ENCODE peak calls at places on chromosomes 6 and 20, in eight cellular contexts. One of them, this sample, is unnamed.

GRCh38 chr6:13702809-13703302 is 8.8 kb downstream of the RANBP9 start:
- DNase-seq in choroid plexus epithelial cell: no peak
- DNase-seq in AG04450: no peak
- DNase-seq in GM23338: no peak
- DNase-seq in CD8-positive, alpha-beta T cell: no peak
- DNase-seq in lower lobe of right lung: no peak
- DNase-seq in fibroblast of lung: no peak
- DNase-seq in CD4-positive, CD25-positive, alpha-beta regulatory T cell: no peak
- DNase-seq in this sample: no peak

GRCh38 chr20:57199656-57200405 is 66.6 kb downstream of the BMP7 start:
- DNase-seq in choroid plexus epithelial cell: no peak
- DNase-seq in AG04450: no peak
- DNase-seq in GM23338: no peak
- DNase-seq in CD8-positive, alpha-beta T cell: no peak
- DNase-seq in lower lobe of right lung: no peak
- DNase-seq in fibroblast of lung: no peak
- DNase-seq in CD4-positive, CD25-positive, alpha-beta regulatory T cell: no peak
- DNase-seq in this sample: no peak

GRCh38 chr6:28446818-28447511 is 3.7 kb upstream of the ZSCAN23 start:
- DNase-seq in choroid plexus epithelial cell: peak
- DNase-seq in AG04450: no peak
- DNase-seq in GM23338: peak
- DNase-seq in CD8-positive, alpha-beta T cell: no peak
- DNase-seq in lower lobe of right lung: no peak
- DNase-seq in fibroblast of lung: peak
- DNase-seq in CD4-positive, CD25-positive, alpha-beta regulatory T cell: no peak
- DNase-seq in this sample: no peak

GRCh38 chr6:132733288-132733687 is 19.4 kb upstream of the VNN1 start:
- DNase-seq in choroid plexus epithelial cell: no peak
- DNase-seq in AG04450: no peak
- DNase-seq in GM23338: no peak
- DNase-seq in CD8-positive, alpha-beta T cell: no peak
- DNase-seq in lower lobe of right lung: no peak
- DNase-seq in fibroblast of lung: no peak
- DNase-seq in CD4-positive, CD25-positive, alpha-beta regulatory T cell: no peak
- DNase-seq in this sample: no peak

GRCh38 chr20:341682-342081 is 5.2 kb upstream of the NRSN2 start:
- DNase-seq in choroid plexus epithelial cell: peak
- DNase-seq in AG04450: no peak
- DNase-seq in GM23338: no peak
- DNase-seq in CD8-positive, alpha-beta T cell: no peak
- DNase-seq in lower lobe of right lung: no peak
- DNase-seq in fibroblast of lung: peak
- DNase-seq in CD4-positive, CD25-positive, alpha-beta regulatory T cell: no peak
- DNase-seq in this sample: no peak

GRCh38 chr20:39877792-39878191 is 811.2 kb downstream of the MAFB start:
- DNase-seq in choroid plexus epithelial cell: no peak
- DNase-seq in AG04450: no peak
- DNase-seq in GM23338: no peak
- DNase-seq in CD8-positive, alpha-beta T cell: no peak
- DNase-seq in lower lobe of right lung: no peak
- DNase-seq in fibroblast of lung: no peak
- DNase-seq in CD4-positive, CD25-positive, alpha-beta regulatory T cell: no peak
- DNase-seq in this sample: no peak

GRCh38 chr20:52959125-52959524 is 13.0 kb upstream of the TSHZ2 start:
- DNase-seq in choroid plexus epithelial cell: no peak
- DNase-seq in AG04450: no peak
- DNase-seq in GM23338: peak
- DNase-seq in CD8-positive, alpha-beta T cell: no peak
- DNase-seq in lower lobe of right lung: no peak
- DNase-seq in fibroblast of lung: peak
- DNase-seq in CD4-positive, CD25-positive, alpha-beta regulatory T cell: no peak
- DNase-seq in this sample: no peak

GRCh38 chr6:44001318-44001868 is 125.9 kb downstream of the MRPL14 start:
- DNase-seq in choroid plexus epithelial cell: peak
- DNase-seq in AG04450: no peak
- DNase-seq in GM23338: peak
- DNase-seq in CD8-positive, alpha-beta T cell: no peak
- DNase-seq in lower lobe of right lung: peak
- DNase-seq in fibroblast of lung: no peak
- DNase-seq in CD4-positive, CD25-positive, alpha-beta regulatory T cell: no peak
- DNase-seq in this sample: peak

GRCh38 chr20:1734269-1734858 is 76.8 kb upstream of the SIRPG start:
- DNase-seq in choroid plexus epithelial cell: peak
- DNase-seq in AG04450: no peak
- DNase-seq in GM23338: no peak
- DNase-seq in CD8-positive, alpha-beta T cell: peak
- DNase-seq in lower lobe of right lung: no peak
- DNase-seq in fibroblast of lung: peak
- DNase-seq in CD4-positive, CD25-positive, alpha-beta regulatory T cell: peak
- DNase-seq in this sample: peak

GRCh38 chr6:37668251-37668650 is 29.4 kb downstream of the MDGA1 start:
- DNase-seq in choroid plexus epithelial cell: no peak
- DNase-seq in AG04450: no peak
- DNase-seq in GM23338: no peak
- DNase-seq in CD8-positive, alpha-beta T cell: no peak
- DNase-seq in lower lobe of right lung: no peak
- DNase-seq in fibroblast of lung: no peak
- DNase-seq in CD4-positive, CD25-positive, alpha-beta regulatory T cell: no peak
- DNase-seq in this sample: no peak

GRCh38 chr6:5672581-5673011 is 334.1 kb downstream of the NRN1 start:
- DNase-seq in choroid plexus epithelial cell: peak
- DNase-seq in AG04450: peak
- DNase-seq in GM23338: peak
- DNase-seq in CD8-positive, alpha-beta T cell: no peak
- DNase-seq in lower lobe of right lung: no peak
- DNase-seq in fibroblast of lung: peak
- DNase-seq in CD4-positive, CD25-positive, alpha-beta regulatory T cell: no peak
- DNase-seq in this sample: no peak

GRCh38 chr6:133891814-133892443 is 3.0 kb downstream of the TCF21 start:
- DNase-seq in choroid plexus epithelial cell: no peak
- DNase-seq in AG04450: no peak
- DNase-seq in GM23338: no peak
- DNase-seq in CD8-positive, alpha-beta T cell: no peak
- DNase-seq in lower lobe of right lung: no peak
- DNase-seq in fibroblast of lung: no peak
- DNase-seq in CD4-positive, CD25-positive, alpha-beta regulatory T cell: no peak
- DNase-seq in this sample: no peak
- H3K4me3 ChIP-seq in choroid plexus epithelial cell: peak
- H3K4me3 ChIP-seq in AG04450: peak
- H3K4me3 ChIP-seq in GM23338: peak
- H3K4me3 ChIP-seq in CD8-positive, alpha-beta T cell: no peak
- H3K4me3 ChIP-seq in lower lobe of right lung: peak
- H3K4me3 ChIP-seq in fibroblast of lung: peak
- H3K4me3 ChIP-seq in CD4-positive, CD25-positive, alpha-beta regulatory T cell: no peak
- H3K4me3 ChIP-seq in this sample: no peak

GRCh38 chr6:35167505-35167904 is 26.4 kb upstream of the TCP11 start:
- DNase-seq in choroid plexus epithelial cell: no peak
- DNase-seq in AG04450: no peak
- DNase-seq in GM23338: no peak
- DNase-seq in CD8-positive, alpha-beta T cell: no peak
- DNase-seq in lower lobe of right lung: no peak
- DNase-seq in fibroblast of lung: no peak
- DNase-seq in CD4-positive, CD25-positive, alpha-beta regulatory T cell: no peak
- DNase-seq in this sample: no peak

GRCh38 chr6:35164277-35164676 is 23.1 kb upstream of the TCP11 start:
- DNase-seq in choroid plexus epithelial cell: no peak
- DNase-seq in AG04450: no peak
- DNase-seq in GM23338: no peak
- DNase-seq in CD8-positive, alpha-beta T cell: no peak
- DNase-seq in lower lobe of right lung: no peak
- DNase-seq in fibroblast of lung: no peak
- DNase-seq in CD4-positive, CD25-positive, alpha-beta regulatory T cell: no peak
- DNase-seq in this sample: no peak

GRCh38 chr6:35164868-35165267 is 23.7 kb upstream of the TCP11 start:
- DNase-seq in choroid plexus epithelial cell: no peak
- DNase-seq in AG04450: no peak
- DNase-seq in GM23338: no peak
- DNase-seq in CD8-positive, alpha-beta T cell: no peak
- DNase-seq in lower lobe of right lung: no peak
- DNase-seq in fibroblast of lung: no peak
- DNase-seq in CD4-positive, CD25-positive, alpha-beta regulatory T cell: no peak
- DNase-seq in this sample: no peak

GRCh38 chr6:35165630-35166071 is 24.5 kb upstream of the TCP11 start:
- DNase-seq in choroid plexus epithelial cell: peak
- DNase-seq in AG04450: no peak
- DNase-seq in GM23338: no peak
- DNase-seq in CD8-positive, alpha-beta T cell: no peak
- DNase-seq in lower lobe of right lung: no peak
- DNase-seq in fibroblast of lung: no peak
- DNase-seq in CD4-positive, CD25-positive, alpha-beta regulatory T cell: no peak
- DNase-seq in this sample: no peak

DNA sequence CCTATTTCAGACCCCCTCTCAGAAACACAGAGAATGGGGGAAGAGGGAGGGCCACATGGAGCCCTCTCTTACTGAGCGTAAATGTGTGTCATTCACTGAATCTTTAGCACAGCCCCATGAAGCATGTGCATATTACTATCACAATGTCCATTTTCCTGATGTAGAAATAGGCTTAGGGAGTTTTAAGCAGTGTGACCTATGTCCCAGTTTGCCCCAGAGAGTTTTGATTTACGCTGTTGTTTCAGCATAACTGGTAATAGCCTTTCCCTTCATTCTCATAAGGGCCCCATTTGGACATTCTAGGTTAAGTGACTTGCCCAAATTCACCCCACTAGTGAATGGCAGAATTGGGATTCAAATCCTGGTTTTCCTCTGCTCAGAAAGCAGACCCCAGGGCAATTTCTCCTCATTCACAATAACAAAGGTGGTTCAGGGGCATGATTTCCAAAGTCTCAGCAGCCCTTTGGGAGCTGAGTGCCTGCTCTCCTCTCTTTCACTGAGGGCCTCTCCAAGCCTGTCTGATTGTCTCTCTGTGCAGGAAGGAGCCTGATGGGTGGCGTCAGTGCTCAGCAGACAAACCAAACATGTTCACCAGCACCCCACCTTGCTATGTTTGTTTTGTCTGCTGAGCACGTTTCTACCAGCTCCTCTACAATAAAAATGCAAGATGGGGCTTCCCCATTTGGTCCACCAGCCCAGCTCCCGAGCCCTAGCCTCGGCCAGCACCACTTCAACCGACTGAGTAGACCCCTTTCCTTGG is 25.2 kb upstream of the TCP11 start:
- DNase-seq in choroid plexus epithelial cell: no peak
- DNase-seq in AG04450: no peak
- DNase-seq in GM23338: no peak
- DNase-seq in CD8-positive, alpha-beta T cell: no peak
- DNase-seq in lower lobe of right lung: no peak
- DNase-seq in fibroblast of lung: no peak
- DNase-seq in CD4-positive, CD25-positive, alpha-beta regulatory T cell: no peak
- DNase-seq in this sample: no peak
- H3K4me3 ChIP-seq in choroid plexus epithelial cell: no peak
- H3K4me3 ChIP-seq in AG04450: no peak
- H3K4me3 ChIP-seq in GM23338: no peak
- H3K4me3 ChIP-seq in CD8-positive, alpha-beta T cell: no peak
- H3K4me3 ChIP-seq in lower lobe of right lung: no peak
- H3K4me3 ChIP-seq in fibroblast of lung: no peak
- H3K4me3 ChIP-seq in CD4-positive, CD25-positive, alpha-beta regulatory T cell: no peak
- H3K4me3 ChIP-seq in this sample: no peak

DNA sequence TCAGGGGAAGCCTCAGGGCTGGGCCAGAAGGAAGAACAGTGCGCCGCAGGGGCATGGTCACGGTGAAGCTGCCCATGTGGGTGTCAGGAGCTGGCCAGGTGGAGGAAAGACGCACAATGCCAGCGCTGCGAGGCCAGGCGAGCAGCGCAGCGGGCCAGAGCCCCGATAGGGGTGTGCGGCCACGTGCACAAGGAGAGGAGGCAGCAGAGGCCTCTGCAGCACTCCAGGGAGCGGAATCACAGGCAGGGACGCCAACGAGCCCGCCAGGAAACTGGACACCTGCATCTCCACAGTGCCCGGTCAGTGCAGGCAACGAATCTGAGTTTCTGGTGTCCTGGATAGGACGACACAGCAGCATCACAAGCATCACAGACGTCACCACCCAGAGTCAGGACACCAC is 35.7 kb downstream of the TAF4 start:
- DNase-seq in choroid plexus epithelial cell: no peak
- DNase-seq in AG04450: no peak
- DNase-seq in GM23338: no peak
- DNase-seq in CD8-positive, alpha-beta T cell: no peak
- DNase-seq in lower lobe of right lung: no peak
- DNase-seq in fibroblast of lung: no peak
- DNase-seq in CD4-positive, CD25-positive, alpha-beta regulatory T cell: no peak
- DNase-seq in this sample: no peak
- H3K4me3 ChIP-seq in choroid plexus epithelial cell: no peak
- H3K4me3 ChIP-seq in AG04450: no peak
- H3K4me3 ChIP-seq in GM23338: no peak
- H3K4me3 ChIP-seq in CD8-positive, alpha-beta T cell: no peak
- H3K4me3 ChIP-seq in lower lobe of right lung: no peak
- H3K4me3 ChIP-seq in fibroblast of lung: no peak
- H3K4me3 ChIP-seq in CD4-positive, CD25-positive, alpha-beta regulatory T cell: no peak
- H3K4me3 ChIP-seq in this sample: no peak

GRCh38 chr6:32637219-32637880 is at the start of gene HLA-DQA1:
- DNase-seq in choroid plexus epithelial cell: peak
- DNase-seq in AG04450: no peak
- DNase-seq in GM23338: no peak
- DNase-seq in CD8-positive, alpha-beta T cell: peak
- DNase-seq in lower lobe of right lung: no peak
- DNase-seq in fibroblast of lung: no peak
- DNase-seq in CD4-positive, CD25-positive, alpha-beta regulatory T cell: peak
- DNase-seq in this sample: peak

GRCh38 chr6:32639440-32640394 is 2.5 kb downstream of the HLA-DQA1 start:
- DNase-seq in choroid plexus epithelial cell: no peak
- DNase-seq in AG04450: no peak
- DNase-seq in GM23338: no peak
- DNase-seq in CD8-positive, alpha-beta T cell: no peak
- DNase-seq in lower lobe of right lung: no peak
- DNase-seq in fibroblast of lung: no peak
- DNase-seq in CD4-positive, CD25-positive, alpha-beta regulatory T cell: no peak
- DNase-seq in this sample: no peak

GRCh38 chr6:32637883-32638282 is 677 bp downstream of the HLA-DQA1 start:
- DNase-seq in choroid plexus epithelial cell: no peak
- DNase-seq in AG04450: no peak
- DNase-seq in GM23338: no peak
- DNase-seq in CD8-positive, alpha-beta T cell: no peak
- DNase-seq in lower lobe of right lung: no peak
- DNase-seq in fibroblast of lung: no peak
- DNase-seq in CD4-positive, CD25-positive, alpha-beta regulatory T cell: no peak
- DNase-seq in this sample: no peak

GRCh38 chr6:32638521-32639219 is 1.5 kb downstream of the HLA-DQA1 start:
- DNase-seq in choroid plexus epithelial cell: no peak
- DNase-seq in AG04450: no peak
- DNase-seq in GM23338: no peak
- DNase-seq in CD8-positive, alpha-beta T cell: no peak
- DNase-seq in lower lobe of right lung: no peak
- DNase-seq in fibroblast of lung: no peak
- DNase-seq in CD4-positive, CD25-positive, alpha-beta regulatory T cell: no peak
- DNase-seq in this sample: no peak

DNA sequence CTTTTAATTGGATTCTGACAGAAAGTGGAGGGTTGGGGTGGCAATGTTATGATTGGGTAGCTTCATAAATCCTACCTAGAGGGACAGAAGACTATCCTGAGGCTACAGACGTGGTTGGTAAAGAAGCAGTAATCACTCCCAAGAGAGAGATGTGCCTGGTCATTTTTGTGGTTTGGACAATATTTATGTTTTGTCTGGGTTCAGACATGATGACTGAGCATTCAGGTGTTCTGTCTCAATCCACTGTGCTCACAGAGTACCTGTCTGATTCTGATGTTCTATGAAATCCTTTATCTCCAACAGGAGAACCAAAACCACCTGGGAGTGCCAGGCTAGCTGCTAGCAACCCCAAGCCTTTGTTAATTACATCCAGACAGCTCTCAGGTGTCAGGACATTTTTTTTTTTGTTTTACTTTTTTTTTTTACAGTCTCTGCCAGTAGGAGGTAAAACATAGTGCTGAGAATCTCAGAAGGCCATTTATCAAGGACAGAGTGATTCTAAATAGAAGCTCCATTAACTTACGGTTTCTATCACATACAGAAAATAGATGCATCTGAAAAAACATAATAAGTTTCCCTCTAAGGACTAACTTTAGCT is 1.6 kb upstream of the HLA-DQA1 start:
- DNase-seq in choroid plexus epithelial cell: no peak
- DNase-seq in AG04450: no peak
- DNase-seq in GM23338: peak
- DNase-seq in CD8-positive, alpha-beta T cell: no peak
- DNase-seq in lower lobe of right lung: no peak
- DNase-seq in fibroblast of lung: no peak
- DNase-seq in CD4-positive, CD25-positive, alpha-beta regulatory T cell: no peak
- DNase-seq in this sample: no peak
- H3K4me3 ChIP-seq in choroid plexus epithelial cell: no peak
- H3K4me3 ChIP-seq in AG04450: no peak
- H3K4me3 ChIP-seq in GM23338: no peak
- H3K4me3 ChIP-seq in CD8-positive, alpha-beta T cell: no peak
- H3K4me3 ChIP-seq in lower lobe of right lung: no peak
- H3K4me3 ChIP-seq in fibroblast of lung: no peak
- H3K4me3 ChIP-seq in CD4-positive, CD25-positive, alpha-beta regulatory T cell: no peak
- H3K4me3 ChIP-seq in this sample: no peak